ENCODE peak calls at places on chromosomes 4 and X, in five cellular contexts. Y is CD4-positive, alpha-beta memory T cell; I is SK-N-SH; H is colonic mucosa; U is pancreas. E is an unnamed sample. For H3K9me3, the result is how much of the 10 kb centered on the place peaks cover.

GRCh38 chr4:79852305-79852730 is 220.7 kb downstream of the ANTXR2 start:
- DNase-seq in U (no peak), Y (no peak), I (no peak), H (peak), E (peak)

GRCh38 chrX:100615015-100615414 is 21.6 kb downstream of the TSPAN6 start:
- DNase-seq in Y (peak), I (peak), U (no peak), H (peak), E (peak)

GRCh38 chr4:52982246-52982950 is 120.3 kb downstream of the RASL11B start:
- DNase-seq in U (no peak), I (peak), Y (no peak), H (no peak), E (no peak)

GRCh38 chr4:170853422-170854021 is 763.8 kb upstream of the AADAT start:
- DNase-seq in Y (no peak), I (peak), H (peak), U (peak), E (peak)

GRCh38 chrX:54044877-54045328 is 630 bp upstream of the PHF8 start:
- DNase-seq in H (no peak), Y (no peak), I (peak), U (no peak), E (peak)

GRCh38 chrX:69024931-69025330 is 140.3 kb downstream of the PJA1 start:
- DNase-seq in I (peak), U (peak), Y (no peak), H (peak), E (no peak)

GRCh38 chr4:48047421-48047844 is 30.9 kb downstream of the NIPAL1 start:
- DNase-seq in I (no peak), H (peak), Y (peak), U (no peak), E (no peak)

GRCh38 chr4:4625488-4625887 is 83.6 kb upstream of the STX18 start:
- DNase-seq in H (no peak), Y (no peak), U (no peak), I (no peak), E (no peak)

GRCh38 chr4:123444298-123444731 is 47.7 kb downstream of the SPRY1 start:
- DNase-seq in H (peak), I (no peak), Y (no peak), U (no peak), E (peak)

DNA sequence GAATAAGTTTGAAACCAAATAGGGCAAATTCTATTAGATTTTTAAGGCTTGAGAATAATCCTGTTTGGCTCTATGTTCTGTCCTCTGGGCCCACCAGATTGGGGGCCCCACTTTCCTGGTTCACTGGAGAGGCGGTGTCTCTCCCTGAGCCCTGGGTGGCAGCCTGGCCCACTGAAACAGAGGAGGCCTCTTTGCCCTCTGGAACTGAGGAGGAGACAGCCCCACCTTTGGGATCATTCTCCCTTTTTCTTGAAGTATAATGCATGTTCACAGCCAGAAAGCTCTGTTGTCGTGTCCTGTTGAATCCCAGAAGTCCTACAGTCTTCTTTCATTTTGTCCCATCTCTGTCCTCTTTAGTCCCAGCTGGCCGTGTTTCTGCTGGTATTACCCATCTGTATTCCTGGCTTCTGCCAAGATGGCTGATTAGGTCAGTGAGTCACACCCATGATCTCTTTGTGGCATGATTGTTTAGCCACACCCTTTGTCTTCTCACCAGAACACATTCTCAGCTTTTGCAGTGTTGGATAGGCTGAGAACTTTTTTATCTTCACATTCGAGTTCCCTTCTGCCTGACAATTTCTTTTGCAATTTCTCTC is 8.1 kb upstream of the TBC1D25 start:
- DNase-seq in H (no peak), U (no peak), I (no peak), Y (peak), E (no peak)
- H3K27ac ChIP-seq in H (peak), U (no peak), I (peak), Y (no peak), E (no peak)

GRCh38 chrX:19650996-19651395 is 135.7 kb upstream of the MAP3K15 start:
- DNase-seq in U (no peak), H (no peak), I (no peak), Y (no peak), E (no peak)

GRCh38 chrX:19646298-19646697 is 131.0 kb upstream of the MAP3K15 start:
- DNase-seq in U (no peak), I (peak), Y (no peak), H (no peak), E (peak)

GRCh38 chrX:19647159-19647558 is 131.9 kb upstream of the MAP3K15 start:
- DNase-seq in I (no peak), Y (no peak), U (no peak), H (no peak), E (no peak)

GRCh38 chrX:19647731-19648588 is 132.7 kb upstream of the MAP3K15 start:
- DNase-seq in Y (no peak), H (no peak), I (no peak), U (no peak), E (no peak)

DNA sequence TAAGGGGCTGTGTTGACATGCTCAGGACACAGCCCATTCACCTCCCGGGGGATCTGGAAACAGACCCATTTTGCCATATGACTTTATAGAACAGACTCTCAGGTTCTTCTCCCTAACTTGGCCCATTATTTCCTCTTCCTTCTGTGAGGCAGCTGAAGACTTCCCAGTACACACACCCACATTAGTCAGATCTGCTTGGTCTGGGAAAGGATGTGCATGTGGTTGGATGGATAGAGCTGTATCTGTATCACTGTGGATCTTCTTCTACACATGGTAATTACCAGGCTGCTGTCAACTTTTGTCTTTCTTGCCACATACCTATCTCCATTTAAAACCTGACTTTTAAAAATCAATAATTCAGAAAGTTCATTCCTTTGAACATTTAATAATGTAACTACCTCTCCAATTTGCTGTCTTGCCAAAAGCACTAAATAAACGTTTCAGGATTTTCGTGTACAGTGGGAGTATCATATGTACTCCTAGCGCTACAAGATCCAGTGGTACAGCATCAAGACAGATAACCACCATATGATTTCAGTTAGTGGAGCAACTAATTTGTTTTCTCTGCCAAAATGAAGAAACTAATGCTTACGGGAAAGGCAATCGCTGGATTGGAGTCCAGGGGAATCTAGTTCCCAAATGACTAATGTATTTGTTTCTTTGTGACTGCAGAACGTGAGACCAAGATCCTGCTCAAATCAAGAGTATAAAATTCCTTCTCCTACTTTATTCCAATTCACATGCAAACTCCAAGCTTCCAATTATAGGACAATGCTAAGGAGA is 134.1 kb upstream of the MAP3K15 start:
- DNase-seq in Y (no peak), H (no peak), I (no peak), U (no peak), E (no peak)
- H3K9me3 ChIP-seq in Y (under half), H (under half), I (under half), U (under half), E (under half)

DNA sequence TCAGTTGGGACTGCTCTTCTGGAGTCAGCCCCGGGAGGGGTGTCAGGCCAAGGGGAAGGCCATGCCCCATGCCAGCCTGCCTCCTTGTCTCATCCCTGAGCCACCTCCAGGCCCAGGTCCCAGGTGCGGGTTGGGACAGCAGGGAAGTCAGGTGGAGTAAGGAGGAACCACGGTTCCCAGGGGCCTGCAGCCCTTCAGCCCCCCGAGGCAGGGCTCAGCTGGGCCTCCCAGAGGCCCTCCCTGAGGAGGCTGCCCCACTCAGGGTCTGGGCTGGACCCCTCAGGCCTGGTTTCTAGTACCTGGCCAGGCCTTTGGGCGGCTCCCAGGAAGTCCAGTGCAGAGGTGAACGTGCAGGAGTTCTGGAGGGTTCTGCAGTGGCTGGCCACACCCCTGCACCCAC is 23.4 kb upstream of the FGFR3 start:
- DNase-seq in Y (no peak), H (no peak), U (no peak), I (no peak), E (no peak)
- H3K4me3 ChIP-seq in Y (no peak), H (no peak), U (no peak), I (no peak), E (no peak)

GRCh38 chrX:23012162-23012561 is 12.4 kb downstream of the DDX53 start:
- DNase-seq in I (peak), U (no peak), Y (no peak), H (no peak), E (no peak)
- H3K27ac ChIP-seq in I (no peak), U (no peak), Y (no peak), H (no peak), E (no peak)

GRCh38 chrX:6149231-6149870 is 79.3 kb downstream of the NLGN4X start:
- DNase-seq in U (no peak), I (peak), H (no peak), Y (no peak), E (peak)

DNA sequence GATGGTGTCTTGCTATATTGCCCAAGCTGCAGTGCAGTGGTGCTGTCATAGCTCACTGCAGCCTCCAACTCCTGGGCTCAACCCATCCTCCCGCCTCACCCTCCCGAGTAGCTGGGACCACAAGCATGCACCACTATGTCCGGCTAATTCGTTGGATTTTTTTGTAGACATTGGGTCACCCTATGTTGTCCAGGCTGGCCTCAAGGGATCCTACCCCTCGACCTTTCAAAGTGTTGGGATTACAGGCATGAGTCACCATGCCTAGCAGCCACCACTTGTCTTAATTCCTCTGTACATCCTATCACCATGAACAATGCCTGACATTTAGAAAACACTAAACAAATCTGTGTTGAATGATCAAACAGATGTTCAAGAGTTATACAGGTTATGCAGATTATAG is 76.7 kb downstream of the NLGN4X start:
- DNase-seq in H (no peak), I (no peak), Y (no peak), U (no peak), E (no peak)
- H3K9me3 ChIP-seq in H (under half), I (under half), Y (under half), U (under half), E (under half)

GRCh38 chrX:75158054-75158453 is 2.0 kb upstream of the ABCB7 start:
- DNase-seq in U (no peak), H (no peak), Y (no peak), I (no peak), E (no peak)

GRCh38 chrX:75155830-75156525 is at the start of gene ABCB7:
- DNase-seq in U (peak), I (peak), H (peak), Y (peak), E (peak)

GRCh38 chrX:75154871-75155270 is 1.2 kb downstream of the ABCB7 start:
- DNase-seq in H (no peak), Y (no peak), I (no peak), U (no peak), E (no peak)

GRCh38 chrX:75155454-75155829 is 641 bp downstream of the ABCB7 start:
- DNase-seq in H (no peak), I (peak), U (no peak), Y (no peak), E (peak)

GRCh38 chrX:75156537-75156945 is 458 bp upstream of the ABCB7 start:
- DNase-seq in H (no peak), I (peak), U (no peak), Y (peak), E (peak)
- H3K4me3 ChIP-seq in H (peak), I (peak), U (peak), Y (peak), E (peak)

GRCh38 chr4:40596522-40596921 is 33.1 kb downstream of the RBM47 start:
- DNase-seq in H (no peak), U (no peak), I (no peak), Y (no peak), E (no peak)
- H3K27ac ChIP-seq in H (no peak), U (no peak), I (no peak), Y (no peak), E (no peak)

DNA sequence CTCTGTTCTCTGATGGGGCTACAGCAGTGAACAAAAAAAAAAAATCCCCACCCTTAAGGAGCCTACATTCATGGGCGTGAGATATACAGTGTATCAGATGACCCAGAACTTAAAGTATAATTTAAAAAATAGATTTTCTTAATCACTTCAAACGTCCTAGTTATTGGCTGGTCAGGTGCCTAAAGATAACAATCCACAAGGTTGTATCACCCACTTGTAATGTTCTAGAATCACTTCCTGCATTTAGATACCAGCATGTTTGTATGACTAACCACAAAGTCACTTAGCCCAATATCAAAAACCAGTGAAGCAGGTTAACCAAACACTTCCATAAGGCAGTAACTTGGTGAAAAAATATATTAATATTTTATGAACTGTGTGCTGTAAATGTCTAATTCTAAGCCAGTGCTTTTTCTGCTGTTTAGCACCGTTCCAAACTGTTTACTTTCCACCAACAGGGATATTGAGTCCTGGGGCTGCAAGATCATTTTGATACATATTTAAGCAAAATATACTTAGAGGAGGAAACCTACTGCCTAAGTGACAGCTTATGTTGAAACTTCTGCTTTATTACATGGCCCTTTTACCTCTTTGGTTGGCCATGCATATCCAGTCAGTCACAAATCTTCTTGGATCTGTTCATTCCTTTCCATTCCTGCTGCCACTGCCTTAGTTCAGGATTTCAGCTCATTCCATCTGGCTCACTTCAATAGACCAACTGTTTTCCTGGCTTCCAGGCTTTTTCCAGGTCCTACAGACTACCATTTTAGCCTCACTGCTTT is 43.3 kb downstream of the CD40LG start:
- DNase-seq in I (no peak), H (no peak), U (no peak), Y (peak), E (no peak)
- H3K9me3 ChIP-seq in I (under half), H (under half), U (under half), Y (under half), E (under half)

DNA sequence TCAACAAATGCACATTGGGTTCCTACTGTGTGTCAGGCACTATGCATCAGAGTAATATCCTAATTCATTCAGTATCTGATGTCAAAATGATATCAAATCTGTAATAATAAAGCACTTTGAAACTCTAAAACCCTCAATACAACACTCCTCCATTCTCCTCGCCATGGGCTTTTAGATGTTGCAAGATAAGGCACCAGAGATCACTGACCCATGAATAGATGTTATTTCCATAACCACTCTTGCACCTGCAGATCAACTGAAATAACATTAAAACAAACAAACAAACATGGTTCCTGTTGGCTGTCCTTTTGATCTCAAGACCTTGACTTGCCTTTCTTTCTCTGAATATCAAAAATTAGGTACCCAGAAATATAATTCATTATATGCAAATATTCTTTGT is 100.2 kb downstream of the MAB21L2 start:
- DNase-seq in H (no peak), U (no peak), I (no peak), Y (no peak), E (no peak)
- H3K4me3 ChIP-seq in H (no peak), U (no peak), I (no peak), Y (no peak), E (no peak)